ENCODE peak calls at places on chromosomes 3 and 15, in eight cellular contexts. Y is small intestine, K is endodermal cell, F is psoas muscle, Q is heart left ventricle, D is fibroblast of lung, P is right lobe of liver, B is uterus. A is an unnamed sample.
A peak's percentile ranks its signal among the peaks of the same experiment; 100 is the strongest.

GRCh38 chr3:23312866-23313265 is 109.7 kb downstream of the UBE2E2 start:
- DNase-seq in Y (no peak), K (no peak), F (no peak), Q (no peak), D (peak; percentile 74), P (no peak), B (no peak), A (no peak)

GRCh38 chr15:47750030-47750739 is 32.9 kb downstream of the SEMA6D start:
- DNase-seq in Y (peak; percentile 76), K (peak; percentile 57), F (no peak), Q (no peak), D (peak; percentile 70), P (no peak), B (no peak), A (no peak)

GRCh38 chr3:59862686-59863085 is 812.9 kb upstream of the CFAP20DC start:
- DNase-seq in Y (no peak), K (no peak), F (no peak), Q (no peak), D (peak; percentile 24), P (no peak), B (no peak), A (no peak)

GRCh38 chr3:97291901-97292300 is 472.7 kb upstream of the ARL6 start:
- DNase-seq in Y (no peak), K (no peak), F (no peak), Q (no peak), D (no peak), P (no peak), B (no peak), A (no peak)

GRCh38 chr3:99269606-99270355 is 368.3 kb upstream of the DCBLD2 start:
- DNase-seq in Y (no peak), K (no peak), F (peak; percentile 46), Q (no peak), D (no peak), P (no peak), B (no peak), A (no peak)

GRCh38 chr3:22496641-22497040 is 706.5 kb upstream of the UBE2E2 start:
- DNase-seq in Y (no peak), K (no peak), F (no peak), Q (no peak), D (no peak), P (no peak), B (no peak), A (no peak)

GRCh38 chr3:195616681-195617080 is 32.9 kb upstream of the APOD start:
- DNase-seq in Y (peak; percentile 18), K (peak; percentile 53), F (no peak), Q (no peak), D (no peak), P (peak; percentile 58), B (no peak), A (no peak)

GRCh38 chr3:108131105-108131794 is 40.4 kb upstream of the CD47 start:
- DNase-seq in Y (no peak), K (no peak), F (no peak), Q (no peak), D (peak; percentile 85), P (no peak), B (no peak), A (no peak)

GRCh38 chr3:186464424-186465093 is 79.6 kb downstream of the CRYGS start:
- DNase-seq in Y (no peak), K (peak; percentile 64), F (no peak), Q (no peak), D (no peak), P (no peak), B (no peak), A (no peak)

GRCh38 chr3:60399295-60399694 is 852.0 kb downstream of the FHIT start:
- DNase-seq in Y (no peak), K (no peak), F (no peak), Q (no peak), D (no peak), P (no peak), B (no peak), A (no peak)

GRCh38 chr3:157156844-157157635 is 2.9 kb downstream of the CCNL1 start:
- DNase-seq in Y (peak; percentile 22), K (no peak), F (no peak), Q (no peak), D (no peak), P (no peak), B (no peak), A (no peak)

GRCh38 chr3:4936982-4937614 is 42.1 kb upstream of the BHLHE40 start:
- DNase-seq in Y (no peak), K (no peak), F (no peak), Q (no peak), D (no peak), P (no peak), B (no peak), A (no peak)

DNA sequence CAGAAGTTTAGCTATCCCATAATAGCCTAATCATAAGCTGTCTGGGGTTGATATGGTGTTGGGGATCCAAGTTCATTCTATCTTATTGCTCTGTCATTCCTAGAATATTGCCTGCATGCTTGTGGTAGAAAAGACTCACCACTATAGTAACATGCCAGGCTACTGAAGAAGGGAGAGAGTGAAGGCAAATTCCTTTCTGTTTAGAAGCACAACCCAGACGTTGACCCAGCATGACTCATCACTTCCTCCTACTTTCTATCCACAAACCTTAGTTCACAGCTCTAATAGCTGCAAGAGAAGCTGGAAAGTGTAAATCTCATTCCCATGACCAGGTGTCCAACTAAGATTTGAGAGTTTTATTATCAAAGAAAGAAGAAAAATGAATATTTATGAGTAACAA is 57.8 kb upstream of the NMD3 start:
- DNase-seq in Y (peak; percentile 7), K (no peak), F (no peak), Q (no peak), D (peak; percentile 91), P (no peak), B (no peak), A (no peak)
- H3K27ac ChIP-seq in Y (no peak overlapping the region), K (no peak overlapping the region), F (no peak overlapping the region), Q (no peak overlapping the region), D (no peak overlapping the region), P (no peak overlapping the region), B (no peak overlapping the region), A (no peak overlapping the region)

GRCh38 chr15:74897300-74897701 is 7.5 kb downstream of the MPI start:
- DNase-seq in Y (no peak), K (no peak), F (no peak), Q (no peak), D (no peak), P (no peak), B (no peak), A (no peak)
- H3K27ac ChIP-seq in Y (no peak overlapping the region), K (peak overlapping the region; percentile 44), F (no peak overlapping the region), Q (peak overlapping the region; percentile 39), D (no peak overlapping the region), P (no peak overlapping the region), B (no peak overlapping the region), A (no peak overlapping the region)

GRCh38 chr15:41893422-41894250 is at the start of gene SPTBN5:
- DNase-seq in Y (no peak), K (no peak), F (peak; percentile 51), Q (no peak), D (no peak), P (peak; percentile 53), B (no peak), A (no peak)
- H3K27ac ChIP-seq in Y (peak within 1 kb of the TSS; percentile 4), K (no peak within 1 kb of the TSS), F (peak within 1 kb of the TSS; percentile 30), Q (peak within 1 kb of the TSS; percentile 96), D (peak within 1 kb of the TSS; percentile 36), P (no peak within 1 kb of the TSS), B (peak within 1 kb of the TSS; percentile 44), A (no peak within 1 kb of the TSS)

DNA sequence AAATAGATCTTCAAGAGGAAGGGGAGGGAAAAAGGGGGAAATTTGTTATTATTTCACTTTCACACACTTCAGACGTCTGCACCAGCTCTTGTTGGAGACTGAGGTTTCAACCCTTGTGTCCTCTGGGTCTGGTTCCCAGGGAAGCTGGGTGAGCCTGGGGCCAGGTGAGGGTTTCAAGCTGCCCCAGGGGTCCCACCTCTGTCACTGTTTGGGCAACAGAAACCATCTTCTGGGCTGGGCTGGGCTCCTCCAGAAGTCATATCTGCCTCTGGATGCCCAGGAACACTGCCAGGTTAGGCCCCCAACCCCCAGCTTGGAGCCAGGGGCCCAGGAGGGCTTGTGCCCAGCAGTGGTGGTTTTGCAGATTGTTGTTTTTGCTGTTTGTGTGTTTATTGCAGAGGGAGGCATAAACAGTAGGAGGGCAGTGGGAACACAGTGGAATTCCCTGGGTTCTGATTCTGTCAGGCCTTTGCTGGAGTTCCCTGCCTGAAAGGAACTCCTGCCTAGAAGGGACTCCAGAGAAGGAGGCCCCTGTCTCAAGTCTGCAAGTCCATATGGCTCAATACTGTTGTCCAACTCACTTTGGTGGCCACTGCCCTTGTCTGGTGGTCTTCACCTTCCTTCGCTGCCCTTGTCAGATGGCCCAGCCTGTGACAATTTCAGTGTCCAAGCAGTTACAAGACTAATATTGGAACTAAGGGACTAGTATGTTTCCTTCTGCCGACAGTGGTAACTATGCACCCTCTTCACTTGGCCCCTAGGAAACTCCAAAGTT is 47.3 kb upstream of the RAB6B start:
- DNase-seq in Y (no peak), K (peak; percentile 26), F (no peak), Q (no peak), D (no peak), P (no peak), B (peak; percentile 3), A (no peak)
- H3K27ac ChIP-seq in Y (no peak overlapping the region), K (no peak overlapping the region), F (no peak overlapping the region), Q (no peak overlapping the region), D (no peak overlapping the region), P (no peak overlapping the region), B (peak overlapping the region; percentile 69), A (no peak overlapping the region)

DNA sequence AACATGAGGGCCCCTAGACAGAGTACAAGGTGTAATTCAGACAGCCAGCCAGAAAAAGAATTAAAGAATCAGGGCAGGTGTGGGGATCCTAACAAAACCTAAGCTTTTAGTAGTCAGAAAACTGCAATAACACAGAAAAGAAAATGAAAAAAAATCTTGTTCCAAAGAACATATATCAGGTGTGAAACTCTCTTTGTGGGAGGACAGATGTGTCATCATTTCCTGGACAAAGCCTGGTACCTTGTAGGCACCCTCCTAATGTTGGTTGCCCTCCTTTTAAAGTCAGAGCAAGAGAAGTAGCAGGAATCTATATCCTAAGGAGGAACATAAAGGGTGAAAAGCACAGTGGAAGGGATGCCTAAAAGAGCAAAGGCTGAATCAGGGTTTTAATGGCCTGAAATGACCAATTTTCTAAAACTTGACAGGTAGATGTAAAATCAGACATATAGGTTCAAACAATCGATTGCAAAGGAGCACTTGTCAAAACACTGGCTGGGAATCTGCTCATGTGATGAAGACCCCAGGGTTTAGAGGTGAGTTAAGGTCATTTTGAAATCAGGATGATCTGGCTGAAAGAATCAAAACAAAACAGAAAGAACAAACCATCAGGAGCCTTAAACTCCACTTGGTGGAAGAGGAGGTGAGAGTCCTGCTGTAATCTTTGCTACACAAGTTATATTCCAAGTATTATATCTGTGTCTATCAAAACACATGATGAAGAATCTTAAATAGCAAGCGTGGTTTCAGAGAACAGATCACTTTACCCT is 54.9 kb downstream of the TGFBR2 start:
- DNase-seq in Y (no peak), K (no peak), F (no peak), Q (no peak), D (no peak), P (no peak), B (no peak), A (no peak)
- H3K27ac ChIP-seq in Y (peak overlapping the region; percentile 48), K (no peak overlapping the region), F (no peak overlapping the region), Q (no peak overlapping the region), D (no peak overlapping the region), P (no peak overlapping the region), B (peak overlapping the region; percentile 41), A (no peak overlapping the region)

GRCh38 chr3:159782724-159783421 is 205.8 kb upstream of the IL12A start:
- DNase-seq in Y (no peak), K (no peak), F (no peak), Q (no peak), D (no peak), P (peak; percentile 90), B (no peak), A (no peak)
- H3K27ac ChIP-seq in Y (no peak overlapping the region), K (no peak overlapping the region), F (no peak overlapping the region), Q (no peak overlapping the region), D (no peak overlapping the region), P (no peak overlapping the region), B (no peak overlapping the region), A (no peak overlapping the region)